ENCODE peak calls at places on chromosomes 13 and 19, in seven cellular contexts. Y, X, H, K, V, P and I are unnamed samples. For H3K4me1, the result is how much of the 10 kb centered on the place peaks cover.

GRCh38 chr13:76745246-76746200 is 140.7 kb downstream of the KCTD12 start:
- DNase-seq in K (no peak), P (no peak), Y (no peak), H (peak), V (no peak), X (no peak), I (no peak)

GRCh38 chr19:18839465-18840287 is 7.9 kb downstream of the UPF1 start:
- DNase-seq in X (no peak), V (peak), P (no peak), H (no peak), Y (no peak), K (no peak), I (no peak)

GRCh38 chr13:104750377-104750776 is 1684.2 kb upstream of the SLC10A2 start:
- DNase-seq in P (no peak), Y (no peak), K (no peak), H (no peak), V (no peak), X (no peak), I (no peak)

GRCh38 chr19:9054768-9055167 is 32.1 kb upstream of the OR1M1 start:
- DNase-seq in H (no peak), Y (no peak), X (no peak), P (no peak), K (no peak), V (no peak), I (peak)

GRCh38 chr13:29849071-29849541 is 1.3 kb downstream of the UBL3 start:
- DNase-seq in Y (no peak), V (peak), H (no peak), K (peak), P (no peak), X (no peak), I (no peak)

GRCh38 chr19:43778651-43779050 is 2.1 kb downstream of the KCNN4 start:
- DNase-seq in X (no peak), P (no peak), H (no peak), V (no peak), K (no peak), Y (no peak), I (no peak)

GRCh38 chr19:27776020-27776419 is 1436.9 kb downstream of the UQCRFS1 start:
- DNase-seq in K (no peak), H (no peak), V (no peak), Y (peak), P (no peak), X (no peak), I (no peak)

GRCh38 chr19:9842834-9843625 is 7.9 kb downstream of the PIN1 start:
- DNase-seq in K (no peak), H (no peak), V (no peak), Y (no peak), X (no peak), P (no peak), I (no peak)

GRCh38 chr13:26948353-26948752 is 187.8 kb upstream of the GPR12 start:
- DNase-seq in H (no peak), V (no peak), Y (no peak), P (no peak), X (no peak), K (no peak), I (no peak)

GRCh38 chr13:90968510-90968909 is 379.0 kb upstream of the MIR17HG start:
- DNase-seq in P (peak), X (peak), K (peak), Y (no peak), H (no peak), V (peak), I (no peak)

GRCh38 chr19:46624958-46625661 is at the start of gene PTGIR:
- DNase-seq in K (peak), V (no peak), Y (peak), X (no peak), H (no peak), P (no peak), I (no peak)

GRCh38 chr19:35222373-35223005 is 6.0 kb downstream of the FAM187B start:
- DNase-seq in Y (no peak), P (no peak), H (no peak), X (no peak), V (no peak), K (no peak), I (no peak)

GRCh38 chr13:28584873-28585317 is 74.0 kb upstream of the POMP start:
- DNase-seq in P (no peak), K (no peak), H (no peak), V (no peak), Y (no peak), X (no peak), I (no peak)

GRCh38 chr19:48608798-48609263 is 2.3 kb downstream of the SPACA4 start:
- DNase-seq in X (peak), K (peak), V (peak), H (no peak), Y (peak), P (no peak), I (no peak)

GRCh38 chr13:79393564-79394249 is 12.3 kb downstream of the RBM26 start:
- DNase-seq in P (no peak), Y (no peak), V (peak), X (no peak), H (no peak), K (no peak), I (no peak)

GRCh38 chr19:6457958-6458694 is 1.5 kb downstream of the SLC25A23 start:
- DNase-seq in V (no peak), K (no peak), H (peak), P (no peak), X (no peak), Y (peak), I (no peak)

GRCh38 chr13:113856716-113857065 is 7.2 kb downstream of the GAS6 start:
- DNase-seq in H (no peak), Y (no peak), X (no peak), K (no peak), V (peak), P (no peak), I (no peak)

GRCh38 chr13:62747629-62748028 is 1332.0 kb upstream of the PCDH20 start:
- DNase-seq in K (no peak), V (no peak), Y (no peak), P (no peak), X (no peak), H (no peak), I (no peak)

GRCh38 chr13:49214917-49215376 is 5.2 kb upstream of the MLNR start:
- DNase-seq in X (peak), H (no peak), P (no peak), V (peak), Y (no peak), K (no peak), I (peak)

GRCh38 chr13:27599845-27600553 is 20.3 kb downstream of the LNX2 start:
- DNase-seq in H (no peak), Y (peak), P (no peak), V (peak), X (peak), K (peak), I (no peak)

GRCh38 chr13:114062754-114063153 is 69.7 kb downstream of the RASA3 start:
- DNase-seq in H (no peak), K (no peak), X (no peak), Y (no peak), P (no peak), V (no peak), I (no peak)

GRCh38 chr13:94537740-94538630 is 58.0 kb downstream of the TGDS start:
- DNase-seq in K (no peak), P (no peak), X (no peak), V (no peak), H (no peak), Y (no peak), I (no peak)

GRCh38 chr13:30818323-30818960 is 83.1 kb downstream of the ALOX5AP start:
- DNase-seq in X (no peak), V (no peak), P (no peak), K (no peak), Y (no peak), H (no peak), I (no peak)

GRCh38 chr13:28370448-28370847 is 124.5 kb downstream of the FLT1 start:
- DNase-seq in V (no peak), H (no peak), K (no peak), P (no peak), X (no peak), Y (no peak), I (no peak)

GRCh38 chr13:51849145-51850101 is 4.4 kb upstream of the TMEM272 start:
- DNase-seq in Y (peak), K (peak), P (peak), H (no peak), V (peak), X (peak), I (peak)

GRCh38 chr13:74767031-74767430 is 632.8 kb upstream of the KLF12 start:
- DNase-seq in V (no peak), Y (no peak), P (no peak), K (no peak), H (no peak), X (no peak), I (no peak)

GRCh38 chr19:48746738-48747575 is at the start of gene IZUMO1:
- DNase-seq in X (peak), Y (peak), P (no peak), K (peak), V (no peak), H (no peak), I (peak)

GRCh38 chr19:2534374-2535050 is 58.6 kb downstream of the GADD45B start:
- DNase-seq in X (no peak), V (no peak), P (no peak), K (no peak), Y (no peak), H (no peak), I (no peak)

GRCh38 chr19:29211562-29212416 is 1.2 kb downstream of the UQCRFS1 start:
- DNase-seq in V (peak), Y (peak), P (no peak), K (peak), X (no peak), H (no peak), I (no peak)
- H3K4me1 ChIP-seq in V (under half), Y (under half), P (under half), K (under half), X (under half), H (under half), I (under half)

GRCh38 chr13:97559030-97559429 is 125.1 kb downstream of the RAP2A start:
- DNase-seq in P (no peak), V (no peak), X (no peak), Y (no peak), K (no peak), H (no peak), I (no peak)

GRCh38 chr13:97549201-97549600 is 115.2 kb downstream of the RAP2A start:
- DNase-seq in K (peak), Y (no peak), V (no peak), X (no peak), P (no peak), H (no peak), I (no peak)

GRCh38 chr13:97559981-97560380 is 126.0 kb downstream of the RAP2A start:
- DNase-seq in V (no peak), X (no peak), K (no peak), Y (no peak), P (no peak), H (no peak), I (no peak)

GRCh38 chr13:97555034-97555433 is 121.1 kb downstream of the RAP2A start:
- DNase-seq in Y (no peak), K (no peak), P (no peak), X (no peak), V (no peak), H (no peak), I (no peak)
- TF ChIP-seq YY1 in Y (no peak), K (no peak), P (no peak), X (no peak), V (no peak), H (no peak), I (no peak)

DNA sequence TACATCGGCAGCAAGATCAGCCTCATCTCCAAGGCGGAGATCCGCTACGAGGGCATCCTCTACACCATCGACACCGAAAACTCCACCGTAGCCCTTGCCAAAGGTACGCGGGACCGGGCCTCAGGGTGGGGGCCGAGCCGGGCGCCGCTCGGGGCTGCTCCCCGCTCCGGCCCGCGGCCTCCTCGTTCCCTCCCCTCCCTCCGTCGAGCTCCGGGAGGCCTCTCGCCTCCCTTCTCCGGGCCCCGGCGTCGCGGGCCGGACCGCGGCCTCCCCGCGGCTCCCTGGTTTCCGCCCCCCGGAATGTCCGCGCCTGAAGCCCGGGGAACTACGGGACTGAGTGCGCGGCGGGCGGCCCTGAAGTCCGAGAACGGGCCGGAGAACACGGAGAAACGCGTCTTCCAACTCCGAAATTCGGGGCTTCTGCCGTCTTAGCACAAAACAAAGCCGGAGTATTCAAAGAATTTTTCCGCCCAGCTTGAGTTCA is 399 bp downstream of the LSM14A start:
- DNase-seq in X (no peak), H (no peak), K (peak), V (no peak), P (peak), Y (peak), I (no peak)
- H3K4me1 ChIP-seq in X (under half), H (under half), K (under half), V (half or more), P (under half), Y (under half), I (under half)

GRCh38 chr13:43804461-43805070 is 17.8 kb upstream of the ENOX1 start:
- DNase-seq in Y (peak), V (peak), K (peak), P (no peak), H (peak), X (peak), I (no peak)

GRCh38 chr13:43805071-43805468 is 18.3 kb upstream of the ENOX1 start:
- DNase-seq in P (no peak), H (no peak), X (peak), V (peak), Y (no peak), K (peak), I (no peak)

GRCh38 chr13:43800828-43801227 is 14.1 kb upstream of the ENOX1 start:
- DNase-seq in Y (no peak), H (no peak), X (no peak), K (no peak), V (no peak), P (no peak), I (no peak)

GRCh38 chr13:43805681-43806128 is 18.9 kb upstream of the ENOX1 start:
- DNase-seq in Y (no peak), X (no peak), H (no peak), V (no peak), P (no peak), K (no peak), I (no peak)

DNA sequence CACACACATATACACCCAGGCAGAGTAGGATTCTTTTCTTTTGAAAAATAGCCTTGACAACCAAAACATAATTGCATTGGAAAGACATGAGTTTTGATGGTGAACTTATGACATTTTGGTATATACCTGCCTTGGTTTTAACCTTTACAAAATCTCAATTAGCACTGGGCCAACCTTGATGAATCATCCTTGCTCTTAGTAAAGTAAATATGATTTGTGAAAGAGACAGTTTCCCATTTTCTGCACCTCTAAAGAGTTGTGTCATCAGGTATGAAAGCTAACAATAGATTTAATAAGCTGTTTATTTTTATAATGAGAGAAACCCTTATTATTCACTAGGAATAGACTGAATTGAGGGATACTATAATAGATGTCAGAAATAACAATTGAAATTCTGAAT is 15.7 kb upstream of the ENOX1 start:
- DNase-seq in V (no peak), X (no peak), P (no peak), Y (no peak), H (no peak), K (no peak), I (no peak)
- TF ChIP-seq YY1 in V (no peak), X (no peak), P (no peak), Y (no peak), H (no peak), K (no peak), I (no peak)

GRCh38 chr13:111590796-111591195 is 270.4 kb downstream of the TEX29 start:
- DNase-seq in H (no peak), Y (no peak), X (no peak), K (no peak), P (no peak), V (no peak), I (no peak)
- H3K4me1 ChIP-seq in H (under half), Y (under half), X (under half), K (under half), P (under half), V (under half), I (under half)